ENCODE peak calls at places on chromosomes 6 and 20, in nine cellular contexts. M is neural progenitor cell, E is mucosa of descending colon, V is A549, K is astrocyte, Y is right atrium auricular region, L is body of pancreas, G is left ventricle myocardium inferior, X is PC-9. F is an unnamed sample. For H3K9me3 and H3K4me1, the result is how much of the 10 kb centered on the place peaks cover.

GRCh38 chr6:113690255-113690956 is 166.7 kb upstream of the MARCKS start:
- DNase-seq in V (peak), G (no peak), X (peak), L (peak), M (no peak), K (peak), E (no peak), Y (no peak), F (no peak)

GRCh38 chr6:142885182-142885867 is 59.7 kb downstream of the HIVEP2 start:
- DNase-seq in Y (no peak), L (peak), V (peak), E (no peak), X (peak), G (no peak), M (peak), K (peak), F (peak)

GRCh38 chr20:17538517-17539170 is 7.5 kb upstream of the BFSP1 start:
- DNase-seq in Y (no peak), G (no peak), E (no peak), K (peak), L (no peak), X (peak), V (peak), M (no peak), F (no peak)

GRCh38 chr20:43305749-43306148 is 116.0 kb upstream of the PTPRT start:
- DNase-seq in E (no peak), X (no peak), K (no peak), L (no peak), Y (no peak), V (no peak), M (no peak), G (no peak), F (no peak)

GRCh38 chr6:116386581-116387299 is 16.0 kb downstream of the DSE start:
- DNase-seq in Y (no peak), M (no peak), V (peak), E (no peak), K (peak), X (no peak), L (no peak), G (no peak), F (no peak)

GRCh38 chr20:38008233-38008944 is 24.9 kb downstream of the TTI1 start:
- DNase-seq in L (no peak), X (no peak), V (no peak), M (no peak), K (no peak), G (no peak), E (no peak), Y (no peak), F (no peak)

GRCh38 chr20:23684261-23684660 is 4.6 kb downstream of the CST4 start:
- DNase-seq in L (no peak), K (no peak), Y (peak), E (no peak), X (no peak), V (no peak), G (no peak), M (no peak), F (peak)

GRCh38 chr6:13453172-13453552 is 34.2 kb downstream of the GFOD1 start:
- DNase-seq in X (no peak), Y (no peak), V (no peak), M (no peak), K (no peak), L (no peak), E (no peak), G (no peak), F (no peak)

DNA sequence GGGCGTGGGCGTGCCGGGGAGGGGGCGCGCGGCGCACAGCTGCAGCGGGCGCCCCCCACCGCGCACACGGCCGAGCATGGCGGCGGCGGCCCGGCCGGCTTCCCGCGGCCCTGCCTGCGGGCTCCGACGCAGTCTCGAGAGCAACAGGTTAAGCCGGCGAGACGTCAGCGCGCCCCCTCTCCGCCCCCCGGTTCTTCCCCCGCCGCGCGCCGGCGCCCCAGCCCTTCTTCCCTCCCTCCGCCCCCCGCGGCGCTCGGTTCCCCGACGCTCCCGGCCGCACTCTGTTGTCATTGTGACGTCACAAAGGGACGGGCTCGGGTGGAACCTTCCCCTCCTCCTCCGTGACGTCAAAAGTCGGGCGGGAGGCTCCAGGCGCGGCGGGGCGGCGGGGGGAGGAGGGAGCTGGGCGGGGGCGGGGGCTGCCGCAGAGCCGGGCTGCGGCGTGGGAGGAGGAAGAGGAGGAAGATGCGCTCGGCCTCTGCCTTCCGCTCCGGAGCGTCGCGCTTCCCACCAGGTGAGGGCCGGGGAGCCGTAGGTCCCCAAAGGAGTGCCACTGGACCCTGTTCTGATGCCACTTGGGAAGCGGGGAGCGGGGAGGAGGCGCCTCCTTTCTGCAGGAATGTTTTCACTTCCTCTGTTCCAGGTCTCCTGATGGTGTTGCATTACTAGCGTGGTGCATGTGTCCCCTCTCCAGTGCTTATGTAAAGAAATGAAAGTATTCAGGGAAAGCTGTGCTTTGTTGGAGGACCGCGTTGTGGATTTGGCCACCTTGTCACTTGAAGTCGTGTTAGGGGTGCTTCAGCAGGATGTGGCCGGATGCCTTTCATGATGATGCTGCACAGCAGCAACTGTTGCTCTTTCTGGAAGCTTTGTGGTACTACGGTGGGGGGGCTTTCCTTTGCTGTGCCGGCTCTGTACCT is 2.8 kb downstream of the JARID2 start:
- DNase-seq in E (peak), M (peak), G (peak), X (peak), L (peak), V (peak), K (peak), Y (peak), F (peak)
- TF ChIP-seq CTCF in E (no peak), M (peak), G (peak), X (peak), L (no peak), V (no peak), K (no peak), Y (no peak), F (no peak)

DNA sequence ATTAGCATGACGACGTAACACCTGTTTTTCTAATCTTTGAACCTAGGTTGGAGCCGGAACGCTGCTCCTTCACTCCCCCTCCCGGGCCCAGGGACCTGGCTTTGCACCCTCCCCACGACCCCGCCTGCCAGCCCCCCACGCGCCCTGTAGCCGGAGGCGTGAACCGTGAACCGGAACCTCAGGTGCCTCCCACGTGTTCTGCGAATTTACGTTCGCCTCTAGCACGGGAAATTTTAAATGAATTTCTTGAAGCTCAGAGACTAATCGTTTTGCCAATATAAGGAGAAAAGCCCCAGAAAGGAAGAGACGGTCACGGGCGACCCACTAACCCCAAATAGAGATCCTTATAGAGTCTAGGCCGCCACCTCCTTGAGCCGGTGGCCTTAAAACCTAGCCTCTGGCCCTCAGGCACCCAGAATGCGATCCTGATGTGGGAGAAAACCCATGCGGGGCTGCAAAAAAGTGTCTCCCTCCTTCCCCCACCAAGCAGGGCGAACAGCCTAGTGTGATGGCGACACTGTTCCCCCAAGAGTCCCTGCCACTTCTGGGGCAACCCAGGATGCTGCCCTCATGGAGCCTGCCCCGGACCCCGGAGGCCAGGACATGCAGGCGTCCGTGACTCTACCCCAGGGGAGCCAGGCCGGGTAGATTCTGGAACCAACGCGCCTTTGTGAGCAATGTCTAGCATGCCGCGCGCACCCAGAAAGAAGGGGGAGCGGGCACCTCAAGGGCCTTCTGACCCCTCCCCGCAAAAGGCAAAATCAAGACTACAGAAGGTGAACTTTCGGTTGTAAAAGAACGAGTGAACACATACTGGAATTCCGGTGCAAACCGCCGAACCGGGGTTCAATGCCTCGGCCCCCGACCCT is 2.7 kb upstream of the SIM1 start:
- DNase-seq in V (no peak), G (no peak), Y (no peak), M (peak), E (no peak), X (no peak), K (no peak), L (no peak), F (no peak)
- H3K9me3 ChIP-seq in V (under half), G (under half), Y (under half), M (under half), E (under half), X (under half), K (under half), L (under half), F (under half)

DNA sequence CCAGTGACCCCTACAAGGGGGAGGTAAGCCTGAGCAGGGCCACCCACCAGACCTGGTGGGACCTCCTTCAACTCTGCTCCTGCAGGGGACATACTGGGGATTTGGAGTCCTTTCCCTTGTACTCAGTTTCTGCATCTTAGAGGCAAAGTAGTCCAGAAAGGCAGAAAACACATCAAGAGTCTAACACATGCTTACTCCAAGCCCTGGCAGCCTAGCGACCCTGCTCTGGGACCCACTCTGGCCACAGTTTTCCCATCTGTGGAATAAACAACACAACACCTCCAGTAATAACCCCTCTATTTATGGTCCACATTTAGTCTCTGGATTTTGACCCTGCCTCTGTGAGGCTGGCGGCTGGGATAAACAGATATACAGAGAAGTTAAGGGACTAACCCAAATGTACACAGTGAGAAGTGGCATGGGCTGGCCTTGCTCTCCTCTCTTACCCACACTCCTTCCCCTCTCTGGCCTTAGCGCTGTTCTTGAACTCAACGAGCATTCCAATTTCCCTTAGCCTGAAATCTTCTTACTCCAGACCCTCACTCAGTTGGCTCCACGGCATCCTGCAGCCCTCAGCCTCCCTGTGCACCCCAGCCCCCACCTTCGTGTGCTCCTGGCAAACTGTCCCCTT is 16.1 kb upstream of the TLDC2 start:
- DNase-seq in M (no peak), E (no peak), G (no peak), L (no peak), Y (no peak), X (no peak), K (no peak), V (no peak), F (no peak)
- H3K4me1 ChIP-seq in M (under half), E (under half), G (half or more), L (half or more), Y (half or more), X (under half), K (half or more), V (half or more), F (under half)

DNA sequence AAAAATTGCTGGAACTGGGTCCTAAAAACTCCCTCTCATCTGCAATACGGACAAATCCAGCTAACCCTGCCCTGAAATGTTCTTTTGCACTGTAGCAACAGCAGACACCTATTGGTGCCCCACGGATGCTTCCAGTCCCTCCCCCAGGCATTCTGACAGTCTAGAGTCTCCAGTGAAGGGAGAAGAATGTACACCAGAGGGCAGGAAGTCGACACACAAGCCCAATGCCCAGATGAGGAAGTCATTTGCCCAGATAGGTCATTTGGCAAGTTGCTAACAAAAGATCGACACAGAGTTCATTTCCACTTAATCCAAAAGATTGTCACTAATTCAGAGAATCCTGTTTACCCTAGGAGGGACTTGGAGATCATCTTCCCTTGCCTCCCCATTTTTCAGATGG is 293.0 kb upstream of the PRDM1 start:
- DNase-seq in E (no peak), K (no peak), X (peak), M (no peak), L (no peak), Y (no peak), V (peak), G (no peak), F (no peak)
- TF ChIP-seq CTCF in E (no peak), K (no peak), X (no peak), M (no peak), L (no peak), Y (no peak), V (no peak), G (no peak), F (no peak)

GRCh38 chr6:40049128-40049527 is 114.9 kb upstream of the MOCS1 start:
- DNase-seq in G (no peak), K (no peak), E (no peak), M (no peak), Y (peak), L (no peak), V (no peak), X (no peak), F (no peak)
- H3K9me3 ChIP-seq in G (under half), K (under half), E (under half), M (under half), Y (under half), L (under half), V (under half), X (under half), F (under half)

GRCh38 chr6:25041676-25042598 is 106.2 kb upstream of the RIPOR2 start:
- DNase-seq in M (no peak), L (no peak), G (no peak), X (no peak), K (no peak), V (no peak), Y (no peak), E (no peak), F (no peak)

GRCh38 chr6:25035451-25036435 is 100.0 kb upstream of the RIPOR2 start:
- DNase-seq in X (peak), E (no peak), L (no peak), Y (no peak), G (no peak), V (no peak), K (peak), M (no peak), F (no peak)

GRCh38 chr6:25038300-25038699 is 102.5 kb upstream of the RIPOR2 start:
- DNase-seq in Y (no peak), X (no peak), V (no peak), K (no peak), G (no peak), E (no peak), M (no peak), L (no peak), F (no peak)

GRCh38 chr6:25036461-25036860 is 100.7 kb upstream of the RIPOR2 start:
- DNase-seq in Y (no peak), K (no peak), L (no peak), X (no peak), M (no peak), E (no peak), G (no peak), V (no peak), F (no peak)

DNA sequence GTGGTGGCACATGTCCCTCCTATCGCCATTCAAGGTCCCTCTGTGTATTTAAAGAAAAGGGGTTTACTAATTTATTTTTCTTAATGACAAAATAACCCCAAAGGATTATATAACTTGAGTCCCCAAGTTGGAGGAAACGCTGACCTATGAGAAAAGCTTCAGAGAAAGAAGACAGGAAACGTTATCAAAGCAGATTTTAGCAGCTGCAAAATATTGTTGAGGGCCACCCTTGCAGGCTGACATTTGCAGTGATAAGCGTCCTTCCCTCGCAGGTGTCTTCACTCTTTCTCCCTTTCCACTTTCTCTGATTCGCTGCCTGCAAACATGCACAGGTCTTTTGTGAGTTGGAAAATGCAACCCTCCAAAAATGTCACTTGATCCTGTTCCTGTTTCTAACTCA is 103.2 kb upstream of the RIPOR2 start:
- DNase-seq in K (no peak), L (no peak), M (no peak), Y (no peak), X (no peak), V (no peak), E (no peak), G (no peak), F (no peak)
- H3K4me1 ChIP-seq in K (under half), L (under half), M (under half), Y (under half), X (under half), V (under half), E (under half), G (under half), F (under half)

F was measured in lung.